ENCODE peak calls at places on chromosomes 3 and 15, in seven cellular contexts. F is ovary, A is IMR-90, Q is adrenal gland, N is body of pancreas, O is NB4, X is Peyer's patch. E is an unnamed sample.

GRCh38 chr15:36468746-36469145 is 110.7 kb upstream of the CDIN1 start:
- DNase-seq in F (no peak), A (peak), Q (no peak), X (no peak), N (no peak), O (no peak), E (peak)

GRCh38 chr3:54527953-54528352 is 399.9 kb downstream of the LRTM1 start:
- DNase-seq in O (no peak), F (no peak), Q (no peak), X (no peak), A (no peak), N (peak), E (no peak)

GRCh38 chr3:43155464-43156121 is 49.7 kb upstream of the POMGNT2 start:
- DNase-seq in O (peak), N (peak), X (no peak), A (peak), F (peak), Q (peak), E (peak)

GRCh38 chr15:82138306-82138705 is 92.5 kb upstream of the MEX3B start:
- DNase-seq in N (no peak), A (peak), X (no peak), F (no peak), O (no peak), Q (no peak), E (no peak)

GRCh38 chr3:185365281-185366211 is 2.6 kb downstream of the MAP3K13 start:
- DNase-seq in O (no peak), X (no peak), N (peak), F (no peak), A (no peak), Q (no peak), E (no peak)

GRCh38 chr3:22269827-22270226 is 518.8 kb upstream of the ZNF385D start:
- DNase-seq in A (no peak), N (no peak), X (no peak), Q (no peak), F (no peak), O (no peak), E (no peak)

GRCh38 chr3:54670269-54671000 is 257.4 kb downstream of the LRTM1 start:
- DNase-seq in F (no peak), A (no peak), O (no peak), Q (no peak), X (no peak), N (no peak), E (no peak)

GRCh38 chr3:177358968-177359600 is 161.8 kb upstream of the TBL1XR1 start:
- DNase-seq in A (no peak), O (peak), X (peak), N (peak), Q (peak), F (peak), E (peak)

GRCh38 chr15:43144512-43144911 is 11.1 kb downstream of the TMEM62 start:
- DNase-seq in Q (no peak), O (no peak), A (no peak), F (no peak), N (no peak), X (no peak), E (no peak)

GRCh38 chr15:55899537-55899936 is 93.9 kb downstream of the NEDD4 start:
- DNase-seq in Q (no peak), A (no peak), F (no peak), X (no peak), O (no peak), N (no peak), E (no peak)

GRCh38 chr15:74497584-74497983 is 36.6 kb upstream of the UBL7 start:
- DNase-seq in O (peak), X (no peak), Q (no peak), A (no peak), N (no peak), F (no peak), E (no peak)

GRCh38 chr3:64196236-64196929 is 28.9 kb downstream of the PRICKLE2 start:
- DNase-seq in N (no peak), Q (no peak), X (no peak), A (no peak), O (no peak), F (no peak), E (no peak)

GRCh38 chr15:34336947-34337556 is 529 bp downstream of the SLC12A6 start:
- DNase-seq in N (peak), X (peak), A (no peak), F (no peak), O (peak), Q (no peak), E (no peak)

GRCh38 chr3:9420850-9421549 is 23.6 kb downstream of the SETD5 start:
- DNase-seq in X (no peak), N (no peak), A (peak), F (no peak), Q (no peak), O (no peak), E (no peak)

GRCh38 chr3:88712552-88712951 is 394.9 kb upstream of the EPHA3 start:
- DNase-seq in F (no peak), O (no peak), X (no peak), Q (no peak), N (no peak), A (no peak), E (no peak)

GRCh38 chr3:66989241-66989640 is 8.9 kb upstream of the KBTBD8 start:
- DNase-seq in Q (no peak), X (no peak), O (no peak), N (no peak), F (no peak), A (no peak), E (no peak)

GRCh38 chr3:126613481-126614187 is 41.3 kb downstream of the TXNRD3 start:
- DNase-seq in A (peak), X (no peak), N (no peak), Q (no peak), F (no peak), O (peak), E (no peak)

GRCh38 chr15:85485956-85486567 is 105.7 kb downstream of the AKAP13 start:
- DNase-seq in F (no peak), X (peak), A (peak), Q (peak), N (peak), O (peak), E (no peak)

GRCh38 chr15:70451861-70452653 is 311.3 kb downstream of the UACA start:
- DNase-seq in A (no peak), Q (no peak), F (no peak), O (no peak), N (peak), X (peak), E (no peak)

GRCh38 chr3:7292362-7292761 is 431.4 kb downstream of the GRM7 start:
- DNase-seq in Q (no peak), O (no peak), A (no peak), X (no peak), N (no peak), F (no peak), E (no peak)

GRCh38 chr15:63535689-63536088 is 31.3 kb downstream of the USP3 start:
- DNase-seq in N (no peak), X (no peak), A (no peak), O (no peak), F (no peak), Q (no peak), E (no peak)

GRCh38 chr3:42539871-42540714 is 37.6 kb downstream of the VIPR1 start:
- DNase-seq in O (peak), X (peak), F (no peak), Q (peak), N (peak), A (no peak), E (no peak)

GRCh38 chr15:79897701-79898113 is 893 bp upstream of the MTHFS start:
- DNase-seq in F (no peak), N (no peak), Q (no peak), A (no peak), O (peak), X (no peak), E (no peak)

GRCh38 chr3:158768881-158769518 is 32.9 kb upstream of the MFSD1 start:
- DNase-seq in N (peak), A (peak), O (no peak), Q (no peak), F (no peak), X (no peak), E (no peak)

GRCh38 chr15:33031324-33031736 is 163.2 kb downstream of the FMN1 start:
- DNase-seq in N (peak), O (no peak), F (no peak), X (no peak), Q (no peak), A (peak), E (no peak)

GRCh38 chr3:29746163-29746562 is 465.3 kb downstream of the RBMS3 start:
- DNase-seq in F (no peak), Q (no peak), N (no peak), A (no peak), O (no peak), X (no peak), E (no peak)

GRCh38 chr3:138687236-138687635 is 78.7 kb downstream of the FAIM start:
- DNase-seq in A (peak), O (no peak), F (no peak), X (no peak), Q (no peak), N (no peak), E (no peak)

GRCh38 chr3:50210176-50210509 is 5.1 kb downstream of the SLC38A3 start:
- DNase-seq in N (no peak), A (no peak), F (no peak), O (no peak), X (no peak), Q (no peak), E (no peak)

GRCh38 chr3:195451373-195452000 is 8.7 kb upstream of the ACAP2 start:
- DNase-seq in O (no peak), Q (no peak), F (no peak), A (no peak), N (no peak), X (no peak), E (no peak)

GRCh38 chr15:89820651-89821611 is 6.3 kb upstream of the ANPEP start:
- DNase-seq in X (no peak), O (peak), F (no peak), Q (no peak), A (peak), N (peak), E (no peak)

GRCh38 chr3:184491867-184492615 is 69.5 kb upstream of the EPHB3 start:
- DNase-seq in N (peak), X (no peak), O (peak), F (peak), Q (peak), A (no peak), E (peak)

GRCh38 chr15:55108858-55109518 is 87.8 kb downstream of the RSL24D1 start:
- DNase-seq in A (peak), F (peak), Q (peak), O (peak), N (peak), X (peak), E (peak)

GRCh38 chr3:181855825-181856224 is 144.1 kb downstream of the SOX2 start:
- DNase-seq in N (no peak), O (no peak), F (no peak), X (no peak), Q (no peak), A (no peak), E (no peak)

GRCh38 chr15:84598993-84599392 is 1.8 kb upstream of the ZSCAN2 start:
- DNase-seq in N (peak), A (peak), Q (peak), F (no peak), O (peak), X (peak), E (no peak)

GRCh38 chr3:104908761-104909160 is 457.9 kb upstream of the ALCAM start:
- DNase-seq in N (no peak), X (no peak), O (no peak), A (no peak), Q (no peak), F (no peak), E (no peak)

GRCh38 chr3:128395046-128395445 is 71.6 kb downstream of the DNAJB8 start:
- DNase-seq in A (no peak), O (no peak), Q (no peak), F (no peak), X (no peak), N (no peak), E (no peak)

DNA sequence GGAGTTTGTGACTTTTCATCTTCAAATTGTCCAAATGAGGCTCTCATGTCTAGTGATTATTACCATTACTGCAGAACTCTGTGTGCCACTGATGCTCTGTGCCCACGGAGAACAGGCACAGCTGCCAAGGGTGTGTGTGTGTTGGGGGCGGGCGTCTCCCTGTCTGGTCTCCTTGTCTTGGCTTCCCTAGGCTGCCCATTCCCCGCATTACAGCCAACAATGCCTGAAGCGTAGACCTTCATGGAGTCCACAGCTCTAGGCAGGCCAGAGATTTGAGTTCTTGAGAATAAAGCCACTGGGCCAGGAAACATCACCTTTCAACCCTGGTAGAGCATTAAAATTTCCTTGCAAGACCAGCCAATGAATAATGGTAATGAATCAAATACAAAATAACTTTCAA is 42.7 kb downstream of the CCNB2 start:
- DNase-seq in A (no peak), X (no peak), N (no peak), Q (no peak), O (no peak), F (no peak), E (no peak)
- TF ChIP-seq POLR2A in A (no peak), X (no peak), N (no peak), Q (no peak), O (no peak), F (no peak), E (no peak)

GRCh38 chr15:48330855-48331795 is at the start of gene DUT:
- DNase-seq in F (peak), O (peak), Q (peak), X (peak), N (peak), A (peak), E (peak)
- TF ChIP-seq POLR2A in F (peak), O (peak), Q (peak), X (peak), N (peak), A (peak), E (no peak)

GRCh38 chr15:52179278-52180195 is 11.7 kb downstream of the GNB5 start:
- DNase-seq in O (peak), N (peak), X (peak), F (peak), A (peak), Q (peak), E (peak)
- TF ChIP-seq POLR2A in O (peak), N (peak), X (peak), F (peak), A (peak), Q (peak), E (no peak)

DNA sequence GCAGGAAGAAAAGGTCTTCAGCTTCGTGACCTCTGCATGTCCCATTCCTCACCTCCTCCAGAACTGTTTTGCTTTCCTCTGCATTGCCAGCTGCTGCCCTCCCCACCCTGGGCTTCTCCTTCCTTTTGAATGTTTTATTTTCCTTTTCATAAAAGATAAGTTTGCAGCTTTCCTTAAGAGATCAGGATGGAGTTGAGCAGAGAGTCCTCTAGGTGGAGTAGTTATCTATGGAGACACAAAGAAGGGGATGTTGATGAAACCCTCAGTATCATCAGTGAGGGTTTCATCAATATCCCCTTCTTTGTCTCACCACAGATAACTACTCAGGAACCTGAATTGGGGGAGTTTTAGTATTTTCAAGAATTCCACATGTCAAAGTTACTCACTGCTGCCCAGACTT is 19.0 kb upstream of the SLC25A36 start:
- DNase-seq in X (no peak), A (peak), Q (no peak), O (peak), F (no peak), N (no peak), E (no peak)
- TF ChIP-seq POLR2A in X (no peak), A (no peak), Q (no peak), O (no peak), F (no peak), N (no peak), E (no peak)

DNA sequence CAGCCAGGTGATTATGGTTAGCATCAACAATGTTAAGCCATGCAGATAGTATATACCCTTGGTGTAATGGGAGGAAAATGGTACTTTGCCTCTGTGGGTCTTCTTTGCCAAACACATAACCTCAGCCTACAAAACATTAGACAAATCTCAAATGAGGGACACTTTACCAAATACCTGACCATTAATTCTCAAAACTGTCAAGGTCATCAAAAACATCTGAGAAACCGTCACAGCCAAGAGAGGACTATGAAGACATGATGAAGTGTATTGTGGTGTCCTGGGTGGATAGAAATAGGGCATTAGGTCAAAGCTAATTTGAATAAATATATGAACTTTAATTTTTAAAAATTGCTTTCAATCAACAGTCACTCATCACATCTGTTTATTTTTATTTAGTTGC is 1036.1 kb downstream of the AGBL1 start:
- DNase-seq in X (no peak), A (no peak), O (no peak), F (no peak), N (no peak), Q (no peak), E (no peak)
- TF ChIP-seq POLR2A in X (no peak), A (no peak), O (no peak), F (no peak), N (no peak), Q (no peak), E (no peak)